ENCODE peak calls at places on chromosomes 7 and 10, in four cellular contexts. G is AG10803, K is pancreas, R is Peyer's patch. D is an unnamed sample.
A peak's percentile ranks its signal among the peaks of the same experiment; 100 is the strongest.

GRCh38 chr7:91034459-91035368 is 229.5 kb upstream of the FZD1 start:
- DNase-seq in G (peak; percentile 58), K (peak; percentile 43), R (no peak), D (peak; percentile 65)

GRCh38 chr10:68208424-68209042 is 23.4 kb downstream of the ATOH7 start:
- DNase-seq in G (peak; percentile 85), K (no peak), R (peak; percentile 64), D (no peak)

GRCh38 chr7:128902761-128903585 is 7.5 kb downstream of the KCP start:
- DNase-seq in G (no peak), K (no peak), R (peak; percentile 51), D (no peak)

GRCh38 chr7:48875300-48875916 is 48.9 kb upstream of the CDC14C start:
- DNase-seq in G (peak; percentile 31), K (no peak), R (no peak), D (peak; percentile 31)

GRCh38 chr7:112821345-112821744 is 31.2 kb upstream of the TMEM168 start:
- DNase-seq in G (no peak), K (no peak), R (no peak), D (no peak)

GRCh38 chr10:97109562-97109961 is 76.2 kb downstream of the SLIT1 start:
- DNase-seq in G (no peak), K (no peak), R (no peak), D (no peak)

GRCh38 chr10:25758041-25758457 is 176.0 kb upstream of the MYO3A start:
- DNase-seq in G (no peak), K (no peak), R (no peak), D (no peak)

GRCh38 chr10:128568491-128568890 is 442.3 kb upstream of the MKI67 start:
- DNase-seq in G (no peak), K (no peak), R (no peak), D (no peak)

GRCh38 chr7:5643280-5643679 is 138.2 kb downstream of the RNF216 start:
- DNase-seq in G (no peak), K (no peak), R (no peak), D (peak; percentile 40)

GRCh38 chr7:79789584-79790345 is 336.3 kb upstream of the MAGI2 start:
- DNase-seq in G (peak; percentile 88), K (no peak), R (no peak), D (no peak)

GRCh38 chr10:53598914-53599313 is 826.3 kb upstream of the MBL2 start:
- DNase-seq in G (no peak), K (no peak), R (no peak), D (no peak)

GRCh38 chr10:3775671-3776551 is 9.1 kb downstream of the KLF6 start:
- DNase-seq in G (peak; percentile 29), K (peak; percentile 41), R (no peak), D (no peak)

GRCh38 chr7:101768280-101768679 is 49.1 kb upstream of the CUX1 start:
- DNase-seq in G (no peak), K (no peak), R (no peak), D (no peak)

GRCh38 chr7:22726345-22726848 is 603 bp upstream of the IL6 start:
- DNase-seq in G (peak; percentile 85), K (peak; percentile 36), R (no peak), D (peak; percentile 42)

GRCh38 chr7:107505997-107506682 is 36.3 kb downstream of the GPR22 start:
- DNase-seq in G (no peak), K (peak; percentile 66), R (no peak), D (no peak)

GRCh38 chr10:103859161-103860141 is 4.1 kb upstream of the SH3PXD2A start:
- DNase-seq in G (peak; percentile 69), K (no peak), R (no peak), D (no peak)

GRCh38 chr10:44923611-44924010 is 12.5 kb downstream of the TMEM72 start:
- DNase-seq in G (no peak), K (no peak), R (no peak), D (no peak)

GRCh38 chr7:147483634-147484292 is 1106.8 kb upstream of the C7orf33 start:
- DNase-seq in G (no peak), K (no peak), R (no peak), D (no peak)

GRCh38 chr10:21427804-21428481 is 97.5 kb downstream of the SKIDA1 start:
- DNase-seq in G (peak; percentile 8), K (no peak), R (no peak), D (no peak)

GRCh38 chr10:49090696-49091338 is 24.5 kb downstream of the VSTM4 start:
- DNase-seq in G (no peak), K (no peak), R (no peak), D (no peak)

DNA sequence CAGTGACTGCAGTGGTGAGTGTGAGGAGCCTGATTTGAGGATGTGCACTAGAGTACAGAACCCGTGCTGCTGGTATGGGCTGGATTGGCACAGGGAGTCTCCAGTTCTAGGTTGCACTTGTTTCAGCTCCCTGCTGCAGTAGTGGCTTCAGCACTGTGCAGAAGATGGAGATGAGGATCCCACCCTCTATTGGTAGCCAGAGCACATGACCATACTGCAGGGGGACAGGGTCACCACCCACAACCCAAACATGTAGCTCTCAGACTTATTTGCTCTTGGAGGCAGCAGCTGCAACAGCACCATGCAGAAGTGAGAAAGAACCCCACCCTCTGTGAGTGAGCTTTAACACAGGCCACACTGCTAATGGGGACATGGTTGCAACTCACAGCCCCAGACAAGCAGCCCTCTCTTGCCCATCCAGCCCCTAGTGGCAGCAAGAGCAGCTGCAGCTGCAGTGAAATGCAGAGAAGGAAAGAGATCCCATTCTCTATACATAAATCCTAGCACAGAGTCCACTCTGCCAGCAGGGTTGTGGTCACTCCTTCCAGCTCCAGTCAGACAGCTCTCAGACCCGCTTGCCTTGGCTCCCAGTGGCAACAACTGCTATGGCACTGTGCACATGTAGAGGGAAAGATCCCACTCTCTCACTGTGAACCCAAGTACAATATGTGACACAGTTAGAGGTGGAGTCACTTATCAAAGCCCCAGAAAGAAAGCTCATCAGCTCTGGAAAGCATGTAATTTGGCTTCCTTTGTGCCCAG is 51.4 kb upstream of the SCIN start:
- DNase-seq in G (peak; percentile 1), K (no peak), R (no peak), D (no peak)
- TF ChIP-seq CTCF in G (peak; percentile 40), K (no peak), R (peak; percentile 36), D (no peak)

GRCh38 chr7:20784311-20785210 is 2.1 kb downstream of the SP8 start:
- DNase-seq in G (no peak), K (peak; percentile 21), R (peak; percentile 51), D (no peak)
- TF ChIP-seq CTCF in G (no peak), K (no peak), R (no peak), D (no peak)

GRCh38 chr7:30142710-30143109 is 7.9 kb downstream of the MTURN start:
- DNase-seq in G (peak; percentile 80), K (no peak), R (no peak), D (no peak)

GRCh38 chr7:30146127-30146612 is 11.4 kb downstream of the MTURN start:
- DNase-seq in G (no peak), K (no peak), R (no peak), D (no peak)

GRCh38 chr7:30145521-30145920 is 10.7 kb downstream of the MTURN start:
- DNase-seq in G (no peak), K (no peak), R (no peak), D (no peak)

GRCh38 chr7:30143748-30144251 is 9.0 kb downstream of the MTURN start:
- DNase-seq in G (peak; percentile 34), K (no peak), R (no peak), D (no peak)

DNA sequence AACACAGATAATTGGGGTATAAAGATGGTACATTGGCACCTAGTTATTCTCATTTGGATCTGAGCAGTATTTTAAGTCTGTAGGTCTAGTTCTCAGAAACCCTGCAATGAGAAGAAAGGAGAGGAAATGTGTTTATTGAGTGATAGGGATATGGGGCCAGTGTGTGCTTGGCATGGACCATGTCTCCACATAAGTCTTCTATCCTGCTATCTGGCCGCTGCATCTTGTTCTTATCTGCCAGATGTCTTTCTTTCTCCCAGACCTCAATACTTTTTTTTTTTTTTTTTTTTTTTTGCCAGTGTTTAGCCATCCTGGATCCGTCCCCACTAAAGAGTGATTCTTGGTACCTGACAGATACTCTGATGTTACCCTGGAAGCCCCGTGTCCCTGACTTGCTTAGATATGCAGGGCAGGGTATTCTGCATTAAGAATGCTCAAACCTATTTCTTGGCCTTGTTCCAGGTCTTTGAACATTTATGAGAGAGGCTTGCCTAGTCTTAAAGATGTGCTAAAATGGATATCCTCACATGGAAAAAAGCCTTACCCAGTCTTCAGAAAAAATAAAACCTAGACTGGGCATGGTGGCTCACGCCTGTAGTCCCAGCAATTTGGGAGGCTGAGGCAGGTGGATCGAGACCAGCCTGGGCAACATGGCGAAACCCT is 10.0 kb downstream of the MTURN start:
- DNase-seq in G (no peak), K (no peak), R (no peak), D (no peak)
- TF ChIP-seq CTCF in G (no peak), K (no peak), R (no peak), D (no peak)

GRCh38 chr7:42128703-42129102 is 108.3 kb downstream of the GLI3 start:
- DNase-seq in G (peak; percentile 23), K (no peak), R (no peak), D (no peak)
- TF ChIP-seq CTCF in G (no peak), K (no peak), R (no peak), D (no peak)

D was measured in heart right ventricle.